ENCODE peak calls at places on chromosomes 2 and 18, in seven cellular contexts. One of them, this sample, is unnamed.

GRCh38 chr2:134137182-134137595 is 116.7 kb upstream of the MGAT5 start:
- DNase-seq in CD4-positive, alpha-beta T cell: no peak
- DNase-seq in psoas muscle: no peak
- DNase-seq in coronary artery: no peak
- DNase-seq in dermis blood vessel endothelial cell: peak; percentile 90
- DNase-seq in foreskin keratinocyte: peak; percentile 96
- DNase-seq in AG08395: peak; percentile 85
- DNase-seq in this sample: peak; percentile 26

GRCh38 chr2:61448229-61448628 is 22.7 kb downstream of the USP34 start:
- DNase-seq in CD4-positive, alpha-beta T cell: no peak
- DNase-seq in AG08395: no peak
- DNase-seq in coronary artery: no peak
- DNase-seq in psoas muscle: no peak
- DNase-seq in dermis blood vessel endothelial cell: no peak
- DNase-seq in foreskin keratinocyte: no peak
- DNase-seq in this sample: no peak

GRCh38 chr18:55401638-55402191 is 186.3 kb downstream of the TCF4 start:
- DNase-seq in dermis blood vessel endothelial cell: peak; percentile 96
- DNase-seq in coronary artery: no peak
- DNase-seq in CD4-positive, alpha-beta T cell: no peak
- DNase-seq in AG08395: peak; percentile 70
- DNase-seq in foreskin keratinocyte: no peak
- DNase-seq in psoas muscle: no peak
- DNase-seq in this sample: no peak

GRCh38 chr2:32012872-32013271 is 2.1 kb upstream of the MEMO1 start:
- DNase-seq in dermis blood vessel endothelial cell: no peak
- DNase-seq in coronary artery: no peak
- DNase-seq in psoas muscle: no peak
- DNase-seq in CD4-positive, alpha-beta T cell: no peak
- DNase-seq in AG08395: no peak
- DNase-seq in foreskin keratinocyte: no peak
- DNase-seq in this sample: no peak

GRCh38 chr2:170022692-170023091 is 155.3 kb upstream of the MYO3B start:
- DNase-seq in dermis blood vessel endothelial cell: peak; percentile 12
- DNase-seq in psoas muscle: no peak
- DNase-seq in CD4-positive, alpha-beta T cell: no peak
- DNase-seq in coronary artery: no peak
- DNase-seq in AG08395: peak; percentile 85
- DNase-seq in foreskin keratinocyte: peak; percentile 74
- DNase-seq in this sample: no peak

GRCh38 chr2:111661286-111661940 is 222.6 kb downstream of the ANAPC1 start:
- DNase-seq in psoas muscle: no peak
- DNase-seq in foreskin keratinocyte: no peak
- DNase-seq in AG08395: no peak
- DNase-seq in coronary artery: peak; percentile 56
- DNase-seq in dermis blood vessel endothelial cell: no peak
- DNase-seq in CD4-positive, alpha-beta T cell: no peak
- DNase-seq in this sample: no peak

GRCh38 chr2:241481687-241482086 is 26.7 kb downstream of the STK25 start:
- DNase-seq in CD4-positive, alpha-beta T cell: no peak
- DNase-seq in foreskin keratinocyte: no peak
- DNase-seq in psoas muscle: no peak
- DNase-seq in AG08395: no peak
- DNase-seq in coronary artery: no peak
- DNase-seq in dermis blood vessel endothelial cell: no peak
- DNase-seq in this sample: no peak

GRCh38 chr2:71603851-71604708 is 150.7 kb downstream of the DYSF start:
- DNase-seq in dermis blood vessel endothelial cell: peak; percentile 24
- DNase-seq in CD4-positive, alpha-beta T cell: no peak
- DNase-seq in psoas muscle: peak; percentile 10
- DNase-seq in foreskin keratinocyte: no peak
- DNase-seq in coronary artery: peak; percentile 67
- DNase-seq in AG08395: no peak
- DNase-seq in this sample: no peak

GRCh38 chr2:11904029-11904428 is 157.6 kb downstream of the LPIN1 start:
- DNase-seq in psoas muscle: no peak
- DNase-seq in CD4-positive, alpha-beta T cell: no peak
- DNase-seq in foreskin keratinocyte: no peak
- DNase-seq in coronary artery: no peak
- DNase-seq in AG08395: no peak
- DNase-seq in dermis blood vessel endothelial cell: no peak
- DNase-seq in this sample: no peak

GRCh38 chr2:165528691-165529090 is 59.2 kb downstream of the CSRNP3 start:
- DNase-seq in AG08395: no peak
- DNase-seq in CD4-positive, alpha-beta T cell: no peak
- DNase-seq in foreskin keratinocyte: no peak
- DNase-seq in coronary artery: no peak
- DNase-seq in psoas muscle: no peak
- DNase-seq in dermis blood vessel endothelial cell: no peak
- DNase-seq in this sample: no peak

GRCh38 chr2:98378901-98379300 is 32.6 kb downstream of the CNGA3 start:
- DNase-seq in foreskin keratinocyte: peak; percentile 25
- DNase-seq in CD4-positive, alpha-beta T cell: no peak
- DNase-seq in AG08395: peak; percentile 90
- DNase-seq in coronary artery: no peak
- DNase-seq in psoas muscle: no peak
- DNase-seq in dermis blood vessel endothelial cell: peak; percentile 34
- DNase-seq in this sample: peak; percentile 26

GRCh38 chr18:65750421-65751144 is at the start of gene CDH7:
- DNase-seq in dermis blood vessel endothelial cell: no peak
- DNase-seq in psoas muscle: no peak
- DNase-seq in AG08395: no peak
- DNase-seq in foreskin keratinocyte: no peak
- DNase-seq in coronary artery: no peak
- DNase-seq in CD4-positive, alpha-beta T cell: no peak
- DNase-seq in this sample: no peak

GRCh38 chr18:10140928-10141327 is 227.1 kb downstream of the VAPA start:
- DNase-seq in psoas muscle: no peak
- DNase-seq in AG08395: peak; percentile 71
- DNase-seq in coronary artery: no peak
- DNase-seq in dermis blood vessel endothelial cell: peak; percentile 11
- DNase-seq in foreskin keratinocyte: peak; percentile 56
- DNase-seq in CD4-positive, alpha-beta T cell: no peak
- DNase-seq in this sample: no peak

GRCh38 chr2:54403512-54404238 is 52.5 kb upstream of the SPTBN1 start:
- DNase-seq in foreskin keratinocyte: no peak
- DNase-seq in CD4-positive, alpha-beta T cell: no peak
- DNase-seq in AG08395: no peak
- DNase-seq in coronary artery: no peak
- DNase-seq in psoas muscle: no peak
- DNase-seq in dermis blood vessel endothelial cell: no peak
- DNase-seq in this sample: no peak

GRCh38 chr2:125405816-125406215 is 1250.1 kb upstream of the GYPC start:
- DNase-seq in dermis blood vessel endothelial cell: peak; percentile 2
- DNase-seq in AG08395: peak; percentile 56
- DNase-seq in CD4-positive, alpha-beta T cell: no peak
- DNase-seq in psoas muscle: no peak
- DNase-seq in foreskin keratinocyte: peak; percentile 85
- DNase-seq in coronary artery: no peak
- DNase-seq in this sample: no peak

GRCh38 chr18:74499633-74500032 is 3.5 kb downstream of the CNDP2 start:
- DNase-seq in dermis blood vessel endothelial cell: peak; percentile 74
- DNase-seq in psoas muscle: peak; percentile 74
- DNase-seq in foreskin keratinocyte: peak; percentile 52
- DNase-seq in coronary artery: no peak
- DNase-seq in AG08395: peak; percentile 19
- DNase-seq in CD4-positive, alpha-beta T cell: peak; percentile 45
- DNase-seq in this sample: peak; percentile 46

GRCh38 chr2:36756438-36756837 is 59.9 kb downstream of the VIT start:
- DNase-seq in foreskin keratinocyte: no peak
- DNase-seq in CD4-positive, alpha-beta T cell: no peak
- DNase-seq in AG08395: no peak
- DNase-seq in dermis blood vessel endothelial cell: no peak
- DNase-seq in psoas muscle: no peak
- DNase-seq in coronary artery: no peak
- DNase-seq in this sample: no peak

GRCh38 chr18:30970201-30970816 is 72.2 kb downstream of the DSC3 start:
- DNase-seq in dermis blood vessel endothelial cell: peak; percentile 48
- DNase-seq in AG08395: no peak
- DNase-seq in CD4-positive, alpha-beta T cell: no peak
- DNase-seq in foreskin keratinocyte: peak; percentile 66
- DNase-seq in coronary artery: no peak
- DNase-seq in psoas muscle: no peak
- DNase-seq in this sample: no peak

GRCh38 chr18:26621161-26622026 is 73.0 kb upstream of the KCTD1 start:
- DNase-seq in psoas muscle: peak; percentile 29
- DNase-seq in CD4-positive, alpha-beta T cell: no peak
- DNase-seq in foreskin keratinocyte: peak; percentile 20
- DNase-seq in dermis blood vessel endothelial cell: peak; percentile 47
- DNase-seq in coronary artery: no peak
- DNase-seq in AG08395: peak; percentile 6
- DNase-seq in this sample: no peak

This sample was measured in ovary.